ENCODE peak calls at places on chromosomes 6 and 20, in nine cellular contexts. Z, Y, R, K, F, M, N, L and O are unnamed samples.

GRCh38 chr6:37653933-37654565 is 43.6 kb downstream of the MDGA1 start:
- DNase-seq in F (no peak), Y (peak; percentile 35), M (peak; percentile 44), Z (peak; percentile 38), K (no peak), N (peak; percentile 33), R (peak; percentile 50), L (peak; percentile 33), O (no peak)

GRCh38 chr6:100881707-100882040 is 545 bp upstream of the ASCC3 start:
- DNase-seq in K (no peak), N (peak; percentile 40), M (no peak), F (no peak), Z (no peak), Y (no peak), R (no peak), L (no peak), O (no peak)

GRCh38 chr6:140537211-140537610 is 1162.8 kb upstream of the CITED2 start:
- DNase-seq in Z (no peak), N (peak; percentile 44), R (no peak), K (no peak), F (no peak), Y (no peak), M (no peak), L (no peak), O (no peak)

GRCh38 chr6:3377536-3378397 is 79.1 kb downstream of the SLC22A23 start:
- DNase-seq in Y (no peak), L (no peak), K (no peak), Z (no peak), M (no peak), R (peak; percentile 81), N (peak; percentile 30), F (no peak), O (no peak)

GRCh38 chr6:158312165-158312564 is at the start of gene TULP4:
- DNase-seq in F (no peak), N (no peak), K (no peak), M (no peak), R (no peak), L (no peak), Z (no peak), Y (no peak), O (no peak)

GRCh38 chr6:68892432-68892831 is 257.4 kb downstream of the ADGRB3 start:
- DNase-seq in K (no peak), Y (no peak), R (no peak), N (no peak), M (no peak), Z (no peak), L (no peak), F (no peak), O (no peak)

GRCh38 chr6:123211777-123212545 is 215.9 kb downstream of the CLVS2 start:
- DNase-seq in K (no peak), F (no peak), L (no peak), N (no peak), Z (no peak), M (no peak), R (peak; percentile 11), Y (no peak), O (no peak)

GRCh38 chr20:47440857-47441773 is 60.6 kb upstream of the NCOA3 start:
- DNase-seq in Z (no peak), N (no peak), K (no peak), M (no peak), Y (no peak), R (no peak), F (no peak), L (no peak), O (no peak)

GRCh38 chr6:32689531-32690505 is 23.4 kb upstream of the HLA-DQB1 start:
- DNase-seq in Y (no peak), R (no peak), F (no peak), M (no peak), Z (no peak), N (peak; percentile 21), K (no peak), L (no peak), O (no peak)

GRCh38 chr6:161308075-161308655 is 34.3 kb upstream of the AGPAT4 start:
- DNase-seq in N (no peak), K (no peak), R (no peak), L (no peak), M (no peak), Y (no peak), F (no peak), Z (no peak), O (no peak)

GRCh38 chr6:165186441-165187205 is 122.8 kb downstream of the C6orf118 start:
- DNase-seq in N (no peak), F (no peak), Z (no peak), M (no peak), R (no peak), K (no peak), Y (no peak), L (no peak), O (no peak)

GRCh38 chr6:165186041-165186440 is 123.4 kb downstream of the C6orf118 start:
- DNase-seq in M (no peak), N (peak; percentile 28), Y (no peak), Z (no peak), L (no peak), K (no peak), R (no peak), F (no peak), O (no peak)

DNA sequence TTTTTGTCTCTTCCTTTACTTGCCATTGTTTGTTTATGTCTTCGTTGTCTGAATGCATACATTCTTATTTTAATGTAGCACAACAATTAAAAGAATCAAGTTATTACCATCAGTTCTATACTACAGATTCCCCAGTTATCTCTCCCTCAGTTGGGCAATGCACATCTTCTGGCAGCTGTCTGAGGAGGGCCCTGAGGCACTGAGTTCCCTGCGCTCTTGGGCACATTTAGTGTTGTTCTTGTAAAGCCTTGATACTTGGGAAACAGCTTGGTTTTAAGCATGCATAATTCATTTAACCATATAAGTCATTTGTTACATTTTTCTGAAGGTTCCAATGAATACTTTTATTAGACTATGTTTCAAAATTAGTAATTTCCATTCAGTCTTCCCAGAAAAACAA is 117.9 kb downstream of the C6orf118 start:
- DNase-seq in R (no peak), L (no peak), Y (no peak), M (no peak), F (no peak), N (no peak), Z (no peak), K (no peak), O (no peak)
- H3K9me3 ChIP-seq in R (peaks cover 2% of the 10 kb centered on the region), L (no peaks in the 10 kb centered on the region), Y (peaks cover 29% of the 10 kb centered on the region), M (no peaks in the 10 kb centered on the region), F (peaks cover 6% of the 10 kb centered on the region), N (peaks cover 6% of the 10 kb centered on the region), Z (no peaks in the 10 kb centered on the region), K (peaks cover 4% of the 10 kb centered on the region), O (no peaks in the 10 kb centered on the region)

DNA sequence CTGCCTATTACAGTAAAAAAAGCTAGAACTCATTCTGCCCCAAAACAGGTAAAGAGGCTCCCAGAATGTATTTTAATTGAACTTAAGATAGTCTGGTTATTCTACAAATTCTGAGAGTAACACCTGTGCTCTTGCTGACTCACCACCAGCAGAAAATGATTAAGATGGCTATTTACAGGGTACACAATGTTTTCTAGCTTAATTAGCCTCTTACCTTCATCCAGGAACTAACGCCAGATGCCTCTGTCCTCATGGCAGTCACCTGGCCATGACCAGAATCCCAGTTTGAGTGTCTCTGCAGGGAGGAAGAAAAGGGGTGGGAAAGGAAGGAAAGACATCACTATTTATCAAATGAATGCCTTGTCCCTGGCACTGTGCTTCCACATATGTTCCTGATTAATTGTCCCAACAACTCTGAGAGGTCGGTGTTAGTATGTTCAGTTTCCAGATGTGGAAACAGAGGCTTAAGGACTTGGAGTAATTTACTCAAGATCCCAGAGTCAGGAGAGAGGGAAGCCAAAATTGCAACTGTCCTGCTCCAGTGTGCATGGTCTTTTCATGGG is 31.2 kb upstream of the PPP1R3G start:
- DNase-seq in Z (no peak), R (no peak), L (no peak), Y (no peak), N (peak; percentile 19), K (no peak), M (no peak), F (no peak), O (no peak)
- H3K9me3 ChIP-seq in Z (no peaks in the 10 kb centered on the region), R (no peaks in the 10 kb centered on the region), L (no peaks in the 10 kb centered on the region), Y (peaks cover 26% of the 10 kb centered on the region), N (no peaks in the 10 kb centered on the region), K (peaks cover 8% of the 10 kb centered on the region), M (peaks cover 7% of the 10 kb centered on the region), F (peaks cover 11% of the 10 kb centered on the region), O (peaks cover 9% of the 10 kb centered on the region)

GRCh38 chr6:156655267-156655918 is 121.8 kb upstream of the ARID1B start:
- DNase-seq in M (no peak), L (no peak), Y (no peak), K (no peak), N (no peak), F (no peak), Z (no peak), R (no peak), O (no peak)

GRCh38 chr6:156652231-156652750 is 124.9 kb upstream of the ARID1B start:
- DNase-seq in K (no peak), Z (no peak), N (no peak), M (no peak), Y (no peak), L (no peak), R (no peak), F (no peak), O (no peak)

GRCh38 chr6:156647440-156647839 is 129.7 kb upstream of the ARID1B start:
- DNase-seq in Z (no peak), N (no peak), Y (no peak), K (no peak), M (no peak), F (no peak), R (no peak), L (no peak), O (no peak)

GRCh38 chr6:156650896-156651295 is 126.3 kb upstream of the ARID1B start:
- DNase-seq in N (no peak), M (no peak), K (no peak), R (no peak), Y (no peak), Z (no peak), F (no peak), L (no peak), O (no peak)

DNA sequence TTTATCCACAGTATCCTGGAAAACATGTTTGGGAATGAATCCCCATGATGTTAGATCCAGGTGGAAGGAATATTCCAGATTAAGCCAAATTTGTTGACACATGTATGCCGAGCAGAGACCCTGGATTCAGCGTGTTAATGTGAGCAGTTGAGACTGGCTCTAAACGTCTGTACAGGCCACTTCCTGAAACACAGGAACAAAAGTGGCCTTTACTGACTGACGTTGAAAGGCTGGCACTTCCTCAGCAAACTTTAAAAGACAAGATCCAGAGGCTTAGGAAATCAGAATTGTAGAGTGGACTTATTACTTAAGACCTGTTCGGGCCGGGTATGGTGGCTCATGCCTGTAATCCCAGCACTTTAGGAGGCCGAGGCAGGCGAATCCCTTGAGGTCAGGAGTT is 125.7 kb upstream of the ARID1B start:
- DNase-seq in Y (no peak), Z (no peak), N (no peak), L (no peak), F (no peak), R (no peak), K (no peak), M (no peak), O (no peak)
- H3K9me3 ChIP-seq in Y (no peaks in the 10 kb centered on the region), Z (no peaks in the 10 kb centered on the region), N (no peaks in the 10 kb centered on the region), L (no peaks in the 10 kb centered on the region), F (no peaks in the 10 kb centered on the region), R (no peaks in the 10 kb centered on the region), K (no peaks in the 10 kb centered on the region), M (no peaks in the 10 kb centered on the region), O (no peaks in the 10 kb centered on the region)

DNA sequence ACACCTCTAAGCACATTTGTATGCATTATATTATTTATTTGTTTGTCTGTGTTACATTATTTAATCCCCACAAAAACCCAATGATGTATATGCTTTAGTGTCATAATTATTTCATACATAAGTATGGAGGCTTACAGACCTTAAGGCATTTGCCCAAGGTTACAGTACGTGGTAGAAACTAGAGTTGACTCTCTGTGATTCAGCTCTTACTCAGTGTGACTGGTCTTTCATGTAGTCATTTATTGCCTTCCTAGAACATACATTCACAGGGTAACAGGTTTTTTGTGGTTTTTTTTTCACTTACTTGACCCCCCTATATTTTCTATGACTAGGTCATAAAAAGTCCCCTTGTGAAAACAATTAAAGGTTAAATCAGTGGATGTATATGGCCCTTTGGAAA is 566.8 kb downstream of the TFAP2A start:
- DNase-seq in Y (no peak), F (no peak), Z (no peak), R (peak; percentile 88), N (peak; percentile 48), K (no peak), M (no peak), L (no peak), O (no peak)
- H3K9me3 ChIP-seq in Y (peaks cover 47% of the 10 kb centered on the region), F (peaks cover 5% of the 10 kb centered on the region), Z (no peaks in the 10 kb centered on the region), R (peaks cover 9% of the 10 kb centered on the region), N (no peaks in the 10 kb centered on the region), K (peaks cover 13% of the 10 kb centered on the region), M (peaks cover 5% of the 10 kb centered on the region), L (no peaks in the 10 kb centered on the region), O (no peaks in the 10 kb centered on the region)